ENCODE peak calls at places on chromosomes 16 and 17, in six cellular contexts. O is activated CD4-positive, alpha-beta T cell treated with anti-CD3 and anti-CD28 coated beads, Interleukin-2, amount 10 ng/mL, durations not matched to agents 7 days and 5 days; Z is left colon; F is bronchial epithelial cell; Y is effector CD4-positive, alpha-beta T cell; N is CD8-positive, alpha-beta T cell. M is an unnamed sample.

GRCh38 chr16:20846030-20846429 is 39.7 kb downstream of the REXO5 start:
- DNase-seq in O (no peak), Z (no peak), F (no peak), Y (no peak), N (no peak), M (no peak)

GRCh38 chr16:27238591-27238990 is 30.0 kb downstream of the NSMCE1 start:
- DNase-seq in O (no peak), Z (no peak), F (no peak), Y (no peak), N (no peak), M (no peak)

GRCh38 chr17:29168079-29168758 is 12.0 kb downstream of the MYO18A start:
- DNase-seq in O (no peak), Z (no peak), F (no peak), Y (no peak), N (no peak), M (no peak)

GRCh38 chr16:75996491-75996890 is 270.2 kb upstream of the CPHXL start:
- DNase-seq in O (no peak), Z (no peak), F (peak), Y (no peak), N (no peak), M (peak)

GRCh38 chr17:5123343-5124124 is 7.7 kb downstream of the USP6 start:
- DNase-seq in O (no peak), Z (no peak), F (no peak), Y (no peak), N (no peak), M (no peak)

GRCh38 chr16:68005786-68006286 is 6.6 kb upstream of the DPEP2 start:
- DNase-seq in O (peak), Z (no peak), F (peak), Y (peak), N (peak), M (peak)

GRCh38 chr16:85350973-85351372 is 238.7 kb upstream of the CIBAR2 start:
- DNase-seq in O (no peak), Z (peak), F (peak), Y (no peak), N (no peak), M (peak)

GRCh38 chr17:40551091-40551873 is 14.0 kb downstream of the CCR7 start:
- DNase-seq in O (no peak), Z (peak), F (peak), Y (no peak), N (peak), M (no peak)

GRCh38 chr16:81863630-81864352 is 84.7 kb downstream of the PLCG2 start:
- DNase-seq in O (no peak), Z (no peak), F (no peak), Y (no peak), N (no peak), M (no peak)

GRCh38 chr16:30533748-30534367 is 800 bp downstream of the ZNF747 start:
- DNase-seq in O (no peak), Z (peak), F (no peak), Y (no peak), N (no peak), M (no peak)

GRCh38 chr16:11401161-11402050 is 56.1 kb downstream of the RMI2 start:
- DNase-seq in O (no peak), Z (no peak), F (no peak), Y (no peak), N (no peak), M (no peak)

GRCh38 chr17:13635951-13636350 is 34.2 kb upstream of the HS3ST3A1 start:
- DNase-seq in O (no peak), Z (no peak), F (peak), Y (no peak), N (no peak), M (no peak)

M was measured in epithelial cell of prostate.